ENCODE peak calls at places on chromosomes 11 and 22, in seven cellular contexts. F, P, L, T, W, V and B are unnamed samples.

GRCh38 chr11:119529063-119529845 is 106.3 kb upstream of the THY1 start:
- DNase-seq in F (no peak), P (no peak), L (no peak), T (no peak), W (no peak), V (no peak), B (no peak)

GRCh38 chr11:86152006-86152862 is 83.3 kb upstream of the PICALM start:
- DNase-seq in F (peak), P (no peak), L (no peak), T (no peak), W (no peak), V (no peak), B (no peak)

GRCh38 chr22:21661991-21662390 is 3.8 kb upstream of the PPIL2 start:
- DNase-seq in F (no peak), P (no peak), L (no peak), T (no peak), W (no peak), V (no peak), B (no peak)

GRCh38 chr11:2584812-2585565 is 114.8 kb downstream of the KCNQ1OT1 start:
- DNase-seq in F (no peak), P (peak), L (peak), T (no peak), W (no peak), V (no peak), B (no peak)

GRCh38 chr11:75429902-75430691 is 2.9 kb downstream of the KLHL35 start:
- DNase-seq in F (peak), P (peak), L (peak), T (peak), W (peak), V (peak), B (peak)

GRCh38 chr11:117815262-117815803 is 9.2 kb downstream of the FXYD2 start:
- DNase-seq in F (no peak), P (peak), L (peak), T (peak), W (peak), V (peak), B (no peak)

GRCh38 chr22:17792289-17792688 is 18.0 kb upstream of the BID start:
- DNase-seq in F (no peak), P (no peak), L (no peak), T (no peak), W (no peak), V (no peak), B (no peak)

GRCh38 chr11:113673566-113674396 is 32.3 kb downstream of the TMPRSS5 start:
- DNase-seq in F (peak), P (no peak), L (no peak), T (no peak), W (no peak), V (no peak), B (no peak)

GRCh38 chr11:77619576-77620198 is 17.9 kb downstream of the CLNS1A start:
- DNase-seq in F (peak), P (no peak), L (no peak), T (no peak), W (no peak), V (no peak), B (peak)

GRCh38 chr11:96168623-96169022 is 174.4 kb downstream of the MAML2 start:
- DNase-seq in F (peak), P (no peak), L (no peak), T (no peak), W (no peak), V (no peak), B (peak)

GRCh38 chr11:9470765-9471164 is 10.0 kb downstream of the ZNF143 start:
- DNase-seq in F (no peak), P (no peak), L (no peak), T (no peak), W (no peak), V (no peak), B (no peak)

GRCh38 chr22:23763579-23764331 is 965 bp downstream of the C22orf15 start:
- DNase-seq in F (no peak), P (peak), L (peak), T (no peak), W (peak), V (no peak), B (no peak)

GRCh38 chr11:65915821-65916251 is 3.0 kb downstream of the C11orf68 start:
- DNase-seq in F (peak), P (peak), L (no peak), T (peak), W (no peak), V (no peak), B (peak)

GRCh38 chr11:101915811-101916291 is 471 bp downstream of the ANGPTL5 start:
- DNase-seq in F (peak), P (no peak), L (no peak), T (no peak), W (no peak), V (no peak), B (no peak)

GRCh38 chr22:19622061-19622441 is 92.3 kb upstream of the SEPTIN5 start:
- DNase-seq in F (no peak), P (peak), L (no peak), T (no peak), W (no peak), V (no peak), B (no peak)

GRCh38 chr11:11510939-11511338 is 110.9 kb downstream of the GALNT18 start:
- DNase-seq in F (peak), P (peak), L (no peak), T (peak), W (no peak), V (no peak), B (peak)

GRCh38 chr11:131365601-131366000 is 4.8 kb upstream of the NTM start:
- DNase-seq in F (no peak), P (no peak), L (no peak), T (no peak), W (no peak), V (no peak), B (no peak)

GRCh38 chr11:95867105-95867504 is 56.8 kb downstream of the MTMR2 start:
- DNase-seq in F (no peak), P (no peak), L (no peak), T (no peak), W (no peak), V (no peak), B (no peak)